ENCODE peak calls at places on chromosomes 5 and 9, in nine cellular contexts. Y, R, T, L, J, I, F, W and U are unnamed samples.

GRCh38 chr9:37377688-37378612 is 44.5 kb upstream of the GRHPR start:
- DNase-seq in Y (no peak), R (no peak), T (no peak), L (no peak), J (no peak), I (no peak), F (no peak), W (no peak), U (no peak)

GRCh38 chr9:83456226-83456625 is 82.0 kb downstream of the FRMD3 start:
- DNase-seq in Y (no peak), R (no peak), T (no peak), L (no peak), J (no peak), I (no peak), F (no peak), W (no peak), U (no peak)

GRCh38 chr9:123662057-123662776 is 267.7 kb downstream of the DENND1A start:
- DNase-seq in Y (no peak), R (no peak), T (no peak), L (no peak), J (no peak), I (no peak), F (no peak), W (no peak), U (no peak)

GRCh38 chr5:90488791-90489190 is 14.1 kb downstream of the POLR3G start:
- DNase-seq in Y (no peak), R (peak; percentile 8), T (no peak), L (no peak), J (no peak), I (no peak), F (no peak), W (no peak), U (no peak)

GRCh38 chr9:20592673-20593072 is 29.6 kb downstream of the MLLT3 start:
- DNase-seq in Y (no peak), R (no peak), T (no peak), L (no peak), J (no peak), I (no peak), F (no peak), W (no peak), U (no peak)

GRCh38 chr5:168184103-168184502 is 107.3 kb upstream of the WWC1 start:
- DNase-seq in Y (no peak), R (no peak), T (no peak), L (no peak), J (no peak), I (no peak), F (no peak), W (no peak), U (no peak)

GRCh38 chr5:132258102-132259060 is 885 bp downstream of the PDLIM4 start:
- DNase-seq in Y (no peak), R (peak; percentile 66), T (no peak), L (no peak), J (no peak), I (no peak), F (no peak), W (no peak), U (no peak)

GRCh38 chr9:124615100-124615742 is 108.0 kb upstream of the NR5A1 start:
- DNase-seq in Y (no peak), R (no peak), T (no peak), L (no peak), J (no peak), I (no peak), F (no peak), W (no peak), U (no peak)

GRCh38 chr5:64923151-64923685 is 154.5 kb downstream of the CWC27 start:
- DNase-seq in Y (no peak), R (no peak), T (no peak), L (no peak), J (no peak), I (no peak), F (no peak), W (no peak), U (no peak)

GRCh38 chr9:86034863-86035734 is 64.3 kb downstream of the GOLM1 start:
- DNase-seq in Y (no peak), R (peak; percentile 48), T (no peak), L (peak; percentile 76), J (peak; percentile 64), I (no peak), F (peak; percentile 64), W (no peak), U (peak; percentile 47)